ENCODE peak calls at places on chromosomes 5 and 9, in six cellular contexts. One of them, this sample, is unnamed.

GRCh38 chr5:81805086-81805485 is 54.2 kb upstream of the SSBP2 start:
- DNase-seq in A549: no peak
- DNase-seq in Peyer's patch: no peak
- DNase-seq in AG04450: no peak
- DNase-seq in SK-N-SH: no peak
- DNase-seq in aorta: no peak
- DNase-seq in this sample: no peak

GRCh38 chr5:132684922-132685720 is 11.3 kb downstream of the IL4 start:
- DNase-seq in A549: no peak
- DNase-seq in Peyer's patch: no peak
- DNase-seq in AG04450: no peak
- DNase-seq in SK-N-SH: no peak
- DNase-seq in aorta: no peak
- DNase-seq in this sample: no peak

GRCh38 chr5:145965804-145966203 is 29.4 kb downstream of the SH3RF2 start:
- DNase-seq in A549: no peak
- DNase-seq in Peyer's patch: no peak
- DNase-seq in AG04450: no peak
- DNase-seq in SK-N-SH: no peak
- DNase-seq in aorta: no peak
- DNase-seq in this sample: no peak

GRCh38 chr5:81409845-81410369 is 16.0 kb upstream of the ACOT12 start:
- DNase-seq in A549: no peak
- DNase-seq in Peyer's patch: no peak
- DNase-seq in AG04450: no peak
- DNase-seq in SK-N-SH: no peak
- DNase-seq in aorta: no peak
- DNase-seq in this sample: no peak

GRCh38 chr5:68424799-68425537 is 209.4 kb downstream of the PIK3R1 start:
- DNase-seq in A549: no peak
- DNase-seq in Peyer's patch: no peak
- DNase-seq in AG04450: no peak
- DNase-seq in SK-N-SH: no peak
- DNase-seq in aorta: no peak
- DNase-seq in this sample: no peak

GRCh38 chr5:72151169-72151568 is 43.9 kb downstream of the MAP1B start:
- DNase-seq in A549: no peak
- DNase-seq in Peyer's patch: no peak
- DNase-seq in AG04450: no peak
- DNase-seq in SK-N-SH: no peak
- DNase-seq in aorta: no peak
- DNase-seq in this sample: peak

GRCh38 chr5:77642915-77643653 is 4.6 kb upstream of the OTP start:
- DNase-seq in A549: no peak
- DNase-seq in Peyer's patch: no peak
- DNase-seq in AG04450: no peak
- DNase-seq in SK-N-SH: peak
- DNase-seq in aorta: no peak
- DNase-seq in this sample: no peak

GRCh38 chr9:33620738-33621439 is 96.8 kb downstream of the ANKRD18B start:
- DNase-seq in A549: peak
- DNase-seq in Peyer's patch: no peak
- DNase-seq in AG04450: peak
- DNase-seq in SK-N-SH: no peak
- DNase-seq in aorta: no peak
- DNase-seq in this sample: peak

GRCh38 chr9:135905380-135906282 is 1.7 kb downstream of the CAMSAP1 start:
- DNase-seq in A549: no peak
- DNase-seq in Peyer's patch: no peak
- DNase-seq in AG04450: no peak
- DNase-seq in SK-N-SH: no peak
- DNase-seq in aorta: no peak
- DNase-seq in this sample: no peak

DNA sequence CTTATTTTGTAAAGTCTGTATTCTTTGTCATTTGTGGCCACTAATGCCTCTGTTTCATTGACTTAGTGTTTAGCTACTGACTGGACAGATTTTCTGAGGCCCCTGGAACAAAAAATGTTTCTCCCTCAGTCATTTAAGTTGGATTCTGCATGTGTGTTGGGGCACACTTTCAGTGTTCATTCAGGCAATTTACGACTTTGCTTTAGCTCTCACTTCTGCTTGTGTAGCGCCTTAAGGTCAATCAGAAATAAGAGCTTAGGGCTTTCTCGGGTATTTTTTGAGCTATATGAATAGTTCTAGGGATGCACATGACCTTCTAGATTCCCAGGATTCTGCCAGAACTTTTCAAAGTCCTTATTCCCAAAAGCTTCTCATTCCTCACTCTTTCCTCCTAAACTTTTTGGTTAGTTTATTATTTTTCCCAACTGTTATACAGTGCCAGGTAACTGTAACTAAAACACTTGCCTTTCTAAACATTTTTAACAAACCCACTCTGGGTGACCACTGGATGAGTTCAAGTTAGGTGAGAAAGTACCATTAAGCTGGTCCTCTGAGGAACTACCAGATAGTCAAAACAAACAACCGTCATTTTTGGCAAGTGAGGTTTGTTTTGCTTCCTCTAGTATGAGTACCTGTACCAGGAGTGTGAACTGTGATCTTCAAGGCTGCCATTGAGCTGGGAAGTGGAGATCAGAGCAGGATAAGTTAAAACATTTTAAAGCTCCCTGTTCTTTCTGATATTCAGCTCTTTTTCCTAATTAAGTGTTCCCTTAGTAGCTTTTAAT is 571.4 kb upstream of the TLE4 start:
- DNase-seq in A549: no peak
- DNase-seq in Peyer's patch: no peak
- DNase-seq in AG04450: no peak
- DNase-seq in SK-N-SH: no peak
- DNase-seq in aorta: no peak
- DNase-seq in this sample: no peak
- H3K4me3 ChIP-seq in A549: no peak
- H3K4me3 ChIP-seq in Peyer's patch: no peak
- H3K4me3 ChIP-seq in AG04450: no peak
- H3K4me3 ChIP-seq in SK-N-SH: no peak
- H3K4me3 ChIP-seq in aorta: no peak
- H3K4me3 ChIP-seq in this sample: no peak

GRCh38 chr5:100790951-100791350 is 112.1 kb downstream of the ST8SIA4 start:
- DNase-seq in A549: no peak
- DNase-seq in Peyer's patch: no peak
- DNase-seq in AG04450: no peak
- DNase-seq in SK-N-SH: no peak
- DNase-seq in aorta: no peak
- DNase-seq in this sample: no peak
- H3K4me3 ChIP-seq in A549: no peak
- H3K4me3 ChIP-seq in Peyer's patch: no peak
- H3K4me3 ChIP-seq in AG04450: no peak
- H3K4me3 ChIP-seq in SK-N-SH: no peak
- H3K4me3 ChIP-seq in aorta: no peak
- H3K4me3 ChIP-seq in this sample: no peak

GRCh38 chr5:35247645-35248034 is 17.4 kb upstream of the PRLR start:
- DNase-seq in A549: no peak
- DNase-seq in Peyer's patch: no peak
- DNase-seq in AG04450: no peak
- DNase-seq in SK-N-SH: no peak
- DNase-seq in aorta: no peak
- DNase-seq in this sample: peak
- H3K4me3 ChIP-seq in A549: no peak
- H3K4me3 ChIP-seq in Peyer's patch: no peak
- H3K4me3 ChIP-seq in AG04450: no peak
- H3K4me3 ChIP-seq in SK-N-SH: no peak
- H3K4me3 ChIP-seq in aorta: no peak
- H3K4me3 ChIP-seq in this sample: no peak

DNA sequence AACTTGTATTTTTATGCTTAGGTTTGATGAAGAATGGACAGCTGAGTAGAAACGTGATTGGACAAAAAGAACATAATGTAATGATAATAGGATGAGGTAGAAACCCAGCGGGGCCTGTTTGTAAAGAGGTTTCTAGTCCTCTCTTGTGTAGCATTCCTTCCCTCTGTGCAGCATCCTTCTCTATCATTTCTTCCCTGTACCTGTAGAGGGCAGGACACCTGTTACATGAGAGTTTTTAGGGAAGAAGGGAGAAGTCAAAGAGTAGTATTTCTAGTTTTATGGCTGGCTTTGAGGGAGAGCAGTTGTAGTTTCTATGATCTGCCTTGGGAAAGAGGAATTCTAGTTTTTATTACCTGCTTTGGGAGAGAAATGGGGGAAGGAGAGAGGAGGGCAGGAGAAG is 162.1 kb upstream of the FST start:
- DNase-seq in A549: peak
- DNase-seq in Peyer's patch: no peak
- DNase-seq in AG04450: no peak
- DNase-seq in SK-N-SH: no peak
- DNase-seq in aorta: no peak
- DNase-seq in this sample: no peak
- H3K4me3 ChIP-seq in A549: no peak
- H3K4me3 ChIP-seq in Peyer's patch: no peak
- H3K4me3 ChIP-seq in AG04450: no peak
- H3K4me3 ChIP-seq in SK-N-SH: no peak
- H3K4me3 ChIP-seq in aorta: no peak
- H3K4me3 ChIP-seq in this sample: no peak

DNA sequence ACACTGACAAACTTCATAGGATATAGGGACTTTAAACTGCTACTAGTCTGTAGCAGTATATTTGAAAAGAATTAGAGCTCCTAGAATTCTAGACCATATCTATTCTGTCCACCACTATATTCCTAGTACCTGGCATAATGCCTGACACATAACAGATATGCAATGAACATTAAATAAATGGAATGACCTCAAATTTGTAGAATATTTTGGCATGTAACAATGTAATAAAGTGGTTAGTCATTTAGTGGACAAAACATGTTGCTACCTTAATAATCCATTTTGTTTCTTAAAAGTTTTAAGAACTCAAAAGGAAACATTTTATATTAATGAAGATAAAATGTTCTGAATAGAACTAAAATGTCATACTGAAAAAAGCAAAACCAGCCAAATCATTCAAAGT is 57.5 kb downstream of the HOMER1 start:
- DNase-seq in A549: no peak
- DNase-seq in Peyer's patch: no peak
- DNase-seq in AG04450: no peak
- DNase-seq in SK-N-SH: no peak
- DNase-seq in aorta: no peak
- DNase-seq in this sample: no peak
- H3K4me3 ChIP-seq in A549: no peak
- H3K4me3 ChIP-seq in Peyer's patch: no peak
- H3K4me3 ChIP-seq in AG04450: no peak
- H3K4me3 ChIP-seq in SK-N-SH: no peak
- H3K4me3 ChIP-seq in aorta: no peak
- H3K4me3 ChIP-seq in this sample: no peak

GRCh38 chr5:88145603-88146467 is 122.8 kb downstream of the TMEM161B start:
- DNase-seq in A549: no peak
- DNase-seq in Peyer's patch: no peak
- DNase-seq in AG04450: no peak
- DNase-seq in SK-N-SH: peak
- DNase-seq in aorta: no peak
- DNase-seq in this sample: no peak

GRCh38 chr5:88145205-88145602 is 123.4 kb downstream of the TMEM161B start:
- DNase-seq in A549: no peak
- DNase-seq in Peyer's patch: no peak
- DNase-seq in AG04450: no peak
- DNase-seq in SK-N-SH: no peak
- DNase-seq in aorta: no peak
- DNase-seq in this sample: no peak

GRCh38 chr5:88142801-88143692 is 125.6 kb downstream of the TMEM161B start:
- DNase-seq in A549: no peak
- DNase-seq in Peyer's patch: no peak
- DNase-seq in AG04450: no peak
- DNase-seq in SK-N-SH: no peak
- DNase-seq in aorta: peak
- DNase-seq in this sample: no peak

GRCh38 chr5:88143693-88144218 is 124.9 kb downstream of the TMEM161B start:
- DNase-seq in A549: no peak
- DNase-seq in Peyer's patch: no peak
- DNase-seq in AG04450: no peak
- DNase-seq in SK-N-SH: no peak
- DNase-seq in aorta: peak
- DNase-seq in this sample: no peak

GRCh38 chr5:88144219-88145040 is 124.2 kb downstream of the TMEM161B start:
- DNase-seq in A549: no peak
- DNase-seq in Peyer's patch: no peak
- DNase-seq in AG04450: no peak
- DNase-seq in SK-N-SH: peak
- DNase-seq in aorta: peak
- DNase-seq in this sample: no peak
- H3K4me3 ChIP-seq in A549: no peak
- H3K4me3 ChIP-seq in Peyer's patch: no peak
- H3K4me3 ChIP-seq in AG04450: no peak
- H3K4me3 ChIP-seq in SK-N-SH: no peak
- H3K4me3 ChIP-seq in aorta: peak
- H3K4me3 ChIP-seq in this sample: peak

GRCh38 chr9:23822331-23823169 is 3.5 kb downstream of the ELAVL2 start:
- DNase-seq in A549: no peak
- DNase-seq in Peyer's patch: no peak
- DNase-seq in AG04450: no peak
- DNase-seq in SK-N-SH: peak
- DNase-seq in aorta: peak
- DNase-seq in this sample: no peak

GRCh38 chr9:23824241-23825142 is 1.5 kb downstream of the ELAVL2 start:
- DNase-seq in A549: no peak
- DNase-seq in Peyer's patch: peak
- DNase-seq in AG04450: no peak
- DNase-seq in SK-N-SH: peak
- DNase-seq in aorta: peak
- DNase-seq in this sample: no peak

GRCh38 chr9:23825143-23825531 is 903 bp downstream of the ELAVL2 start:
- DNase-seq in A549: no peak
- DNase-seq in Peyer's patch: no peak
- DNase-seq in AG04450: no peak
- DNase-seq in SK-N-SH: peak
- DNase-seq in aorta: no peak
- DNase-seq in this sample: no peak

GRCh38 chr9:23825700-23826099 is 340 bp downstream of the ELAVL2 start:
- DNase-seq in A549: no peak
- DNase-seq in Peyer's patch: no peak
- DNase-seq in AG04450: no peak
- DNase-seq in SK-N-SH: peak
- DNase-seq in aorta: no peak
- DNase-seq in this sample: no peak

DNA sequence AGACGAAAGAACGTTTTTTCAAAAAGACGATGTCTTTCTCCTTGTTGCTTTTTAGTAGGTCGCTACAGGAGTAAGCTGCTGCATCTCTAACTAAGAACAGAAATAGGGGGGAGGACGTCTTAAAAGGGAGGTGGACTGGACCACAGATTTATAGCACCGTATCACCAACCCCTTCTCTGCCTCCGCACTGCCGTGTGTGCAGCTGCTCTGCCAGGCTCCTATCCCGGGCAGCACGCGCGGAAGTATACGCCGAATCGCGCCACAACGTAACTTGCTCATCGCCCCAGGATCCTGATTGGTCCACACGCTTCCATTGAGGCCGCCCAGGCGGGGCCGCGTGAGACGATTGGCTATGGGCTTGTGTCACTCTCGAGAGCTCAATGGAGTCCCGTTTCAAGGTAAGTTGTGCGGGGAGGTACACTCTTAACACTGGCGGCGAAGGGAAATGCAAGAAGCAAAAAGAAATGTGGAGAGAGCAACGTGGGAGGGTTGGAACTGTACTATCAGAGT is at the start of gene ELAVL2:
- DNase-seq in A549: peak
- DNase-seq in Peyer's patch: peak
- DNase-seq in AG04450: peak
- DNase-seq in SK-N-SH: peak
- DNase-seq in aorta: peak
- DNase-seq in this sample: peak
- H3K4me3 ChIP-seq in A549: peak
- H3K4me3 ChIP-seq in Peyer's patch: peak
- H3K4me3 ChIP-seq in AG04450: peak
- H3K4me3 ChIP-seq in SK-N-SH: peak
- H3K4me3 ChIP-seq in aorta: peak
- H3K4me3 ChIP-seq in this sample: peak

This sample was measured in skeletal muscle cell.